ENCODE peak calls at places on chromosomes 11 and 22, in four cellular contexts. One of them, this sample, is unnamed.

GRCh38 chr11:75563501-75563977 is 1.5 kb downstream of the SERPINH1 start:
- DNase-seq in stimulated activated naive CD8-positive, alpha-beta T cell treated with anti-CD3 and anti-CD28 coated beads, Interleukin-15, amount 100 ng/mL, for 72 hours: no peak
- DNase-seq in heart right ventricle: no peak
- DNase-seq in amniotic epithelial cell: no peak
- DNase-seq in this sample: no peak

GRCh38 chr11:74926304-74927030 is 22.4 kb downstream of the XRRA1 start:
- DNase-seq in stimulated activated naive CD8-positive, alpha-beta T cell treated with anti-CD3 and anti-CD28 coated beads, Interleukin-15, amount 100 ng/mL, for 72 hours: peak
- DNase-seq in heart right ventricle: no peak
- DNase-seq in amniotic epithelial cell: peak
- DNase-seq in this sample: no peak

GRCh38 chr11:95086116-95086515 is 3.5 kb upstream of the ENDOD1 start:
- DNase-seq in stimulated activated naive CD8-positive, alpha-beta T cell treated with anti-CD3 and anti-CD28 coated beads, Interleukin-15, amount 100 ng/mL, for 72 hours: no peak
- DNase-seq in heart right ventricle: no peak
- DNase-seq in amniotic epithelial cell: peak
- DNase-seq in this sample: no peak

GRCh38 chr11:133903056-133903455 is 53.7 kb downstream of the IGSF9B start:
- DNase-seq in stimulated activated naive CD8-positive, alpha-beta T cell treated with anti-CD3 and anti-CD28 coated beads, Interleukin-15, amount 100 ng/mL, for 72 hours: no peak
- DNase-seq in heart right ventricle: no peak
- DNase-seq in amniotic epithelial cell: no peak
- DNase-seq in this sample: no peak

GRCh38 chr22:46777609-46777970 is 15.1 kb downstream of the TBC1D22A start:
- DNase-seq in stimulated activated naive CD8-positive, alpha-beta T cell treated with anti-CD3 and anti-CD28 coated beads, Interleukin-15, amount 100 ng/mL, for 72 hours: peak
- DNase-seq in heart right ventricle: peak
- DNase-seq in amniotic epithelial cell: no peak
- DNase-seq in this sample: no peak

GRCh38 chr11:70503878-70504240 is 105.5 kb downstream of the CTTN start:
- DNase-seq in stimulated activated naive CD8-positive, alpha-beta T cell treated with anti-CD3 and anti-CD28 coated beads, Interleukin-15, amount 100 ng/mL, for 72 hours: no peak
- DNase-seq in heart right ventricle: no peak
- DNase-seq in amniotic epithelial cell: no peak
- DNase-seq in this sample: no peak

GRCh38 chr11:86508604-86509471 is 134.2 kb downstream of the CCDC81 start:
- DNase-seq in stimulated activated naive CD8-positive, alpha-beta T cell treated with anti-CD3 and anti-CD28 coated beads, Interleukin-15, amount 100 ng/mL, for 72 hours: no peak
- DNase-seq in heart right ventricle: no peak
- DNase-seq in amniotic epithelial cell: no peak
- DNase-seq in this sample: peak

GRCh38 chr11:16977136-16978020 is 36.8 kb downstream of the PLEKHA7 start:
- DNase-seq in stimulated activated naive CD8-positive, alpha-beta T cell treated with anti-CD3 and anti-CD28 coated beads, Interleukin-15, amount 100 ng/mL, for 72 hours: no peak
- DNase-seq in heart right ventricle: no peak
- DNase-seq in amniotic epithelial cell: no peak
- DNase-seq in this sample: no peak

GRCh38 chr11:27201454-27202302 is 161.1 kb downstream of the BBOX1 start:
- DNase-seq in stimulated activated naive CD8-positive, alpha-beta T cell treated with anti-CD3 and anti-CD28 coated beads, Interleukin-15, amount 100 ng/mL, for 72 hours: no peak
- DNase-seq in heart right ventricle: peak
- DNase-seq in amniotic epithelial cell: peak
- DNase-seq in this sample: no peak

GRCh38 chr11:119369035-119369925 is 12.2 kb downstream of the USP2 start:
- DNase-seq in stimulated activated naive CD8-positive, alpha-beta T cell treated with anti-CD3 and anti-CD28 coated beads, Interleukin-15, amount 100 ng/mL, for 72 hours: no peak
- DNase-seq in heart right ventricle: no peak
- DNase-seq in amniotic epithelial cell: no peak
- DNase-seq in this sample: no peak

GRCh38 chr11:19861171-19861570 is 148.5 kb downstream of the NAV2 start:
- DNase-seq in stimulated activated naive CD8-positive, alpha-beta T cell treated with anti-CD3 and anti-CD28 coated beads, Interleukin-15, amount 100 ng/mL, for 72 hours: no peak
- DNase-seq in heart right ventricle: no peak
- DNase-seq in amniotic epithelial cell: no peak
- DNase-seq in this sample: no peak

GRCh38 chr22:32475428-32476010 is 908 bp downstream of the FBXO7 start:
- DNase-seq in stimulated activated naive CD8-positive, alpha-beta T cell treated with anti-CD3 and anti-CD28 coated beads, Interleukin-15, amount 100 ng/mL, for 72 hours: no peak
- DNase-seq in heart right ventricle: peak
- DNase-seq in amniotic epithelial cell: no peak
- DNase-seq in this sample: no peak

GRCh38 chr11:34250732-34251639 is 106.8 kb downstream of the ABTB2 start:
- DNase-seq in stimulated activated naive CD8-positive, alpha-beta T cell treated with anti-CD3 and anti-CD28 coated beads, Interleukin-15, amount 100 ng/mL, for 72 hours: peak
- DNase-seq in heart right ventricle: peak
- DNase-seq in amniotic epithelial cell: no peak
- DNase-seq in this sample: peak

GRCh38 chr11:121282376-121282775 is 10.2 kb upstream of the SC5D start:
- DNase-seq in stimulated activated naive CD8-positive, alpha-beta T cell treated with anti-CD3 and anti-CD28 coated beads, Interleukin-15, amount 100 ng/mL, for 72 hours: no peak
- DNase-seq in heart right ventricle: no peak
- DNase-seq in amniotic epithelial cell: no peak
- DNase-seq in this sample: no peak

GRCh38 chr11:121426476-121427454 is 25.3 kb upstream of the SORL1 start:
- DNase-seq in stimulated activated naive CD8-positive, alpha-beta T cell treated with anti-CD3 and anti-CD28 coated beads, Interleukin-15, amount 100 ng/mL, for 72 hours: peak
- DNase-seq in heart right ventricle: peak
- DNase-seq in amniotic epithelial cell: no peak
- DNase-seq in this sample: no peak

GRCh38 chr11:67118059-67118766 is 850 bp upstream of the KDM2A start:
- DNase-seq in stimulated activated naive CD8-positive, alpha-beta T cell treated with anti-CD3 and anti-CD28 coated beads, Interleukin-15, amount 100 ng/mL, for 72 hours: peak
- DNase-seq in heart right ventricle: peak
- DNase-seq in amniotic epithelial cell: peak
- DNase-seq in this sample: peak

GRCh38 chr11:61841636-61842332 is 13.7 kb downstream of the FADS2 start:
- DNase-seq in stimulated activated naive CD8-positive, alpha-beta T cell treated with anti-CD3 and anti-CD28 coated beads, Interleukin-15, amount 100 ng/mL, for 72 hours: no peak
- DNase-seq in heart right ventricle: peak
- DNase-seq in amniotic epithelial cell: no peak
- DNase-seq in this sample: no peak

GRCh38 chr11:102882389-102883024 is 7.7 kb upstream of the MMP12 start:
- DNase-seq in stimulated activated naive CD8-positive, alpha-beta T cell treated with anti-CD3 and anti-CD28 coated beads, Interleukin-15, amount 100 ng/mL, for 72 hours: no peak
- DNase-seq in heart right ventricle: no peak
- DNase-seq in amniotic epithelial cell: peak
- DNase-seq in this sample: no peak

GRCh38 chr11:11987503-11988022 is 20.9 kb downstream of the DKK3 start:
- DNase-seq in stimulated activated naive CD8-positive, alpha-beta T cell treated with anti-CD3 and anti-CD28 coated beads, Interleukin-15, amount 100 ng/mL, for 72 hours: no peak
- DNase-seq in heart right ventricle: no peak
- DNase-seq in amniotic epithelial cell: peak
- DNase-seq in this sample: no peak

GRCh38 chr22:32494971-32495370 is 20.4 kb downstream of the FBXO7 start:
- DNase-seq in stimulated activated naive CD8-positive, alpha-beta T cell treated with anti-CD3 and anti-CD28 coated beads, Interleukin-15, amount 100 ng/mL, for 72 hours: no peak
- DNase-seq in heart right ventricle: no peak
- DNase-seq in amniotic epithelial cell: no peak
- DNase-seq in this sample: no peak

GRCh38 chr22:32531228-32531627 is 56.6 kb downstream of the FBXO7 start:
- DNase-seq in stimulated activated naive CD8-positive, alpha-beta T cell treated with anti-CD3 and anti-CD28 coated beads, Interleukin-15, amount 100 ng/mL, for 72 hours: no peak
- DNase-seq in heart right ventricle: no peak
- DNase-seq in amniotic epithelial cell: no peak
- DNase-seq in this sample: peak

GRCh38 chr11:117484159-117484558 is 156.5 kb downstream of the CEP164 start:
- DNase-seq in stimulated activated naive CD8-positive, alpha-beta T cell treated with anti-CD3 and anti-CD28 coated beads, Interleukin-15, amount 100 ng/mL, for 72 hours: no peak
- DNase-seq in heart right ventricle: no peak
- DNase-seq in amniotic epithelial cell: no peak
- DNase-seq in this sample: no peak

GRCh38 chr11:693887-694562 is 997 bp downstream of the DEAF1 start:
- DNase-seq in stimulated activated naive CD8-positive, alpha-beta T cell treated with anti-CD3 and anti-CD28 coated beads, Interleukin-15, amount 100 ng/mL, for 72 hours: no peak
- DNase-seq in heart right ventricle: no peak
- DNase-seq in amniotic epithelial cell: no peak
- DNase-seq in this sample: no peak

GRCh38 chr22:44091021-44091721 is 67.1 kb downstream of the PARVB start:
- DNase-seq in stimulated activated naive CD8-positive, alpha-beta T cell treated with anti-CD3 and anti-CD28 coated beads, Interleukin-15, amount 100 ng/mL, for 72 hours: peak
- DNase-seq in heart right ventricle: no peak
- DNase-seq in amniotic epithelial cell: peak
- DNase-seq in this sample: peak

GRCh38 chr11:123480290-123480815 is 50.3 kb downstream of the GRAMD1B start:
- DNase-seq in stimulated activated naive CD8-positive, alpha-beta T cell treated with anti-CD3 and anti-CD28 coated beads, Interleukin-15, amount 100 ng/mL, for 72 hours: no peak
- DNase-seq in heart right ventricle: no peak
- DNase-seq in amniotic epithelial cell: no peak
- DNase-seq in this sample: no peak

GRCh38 chr22:24989541-24989951 is 37.0 kb downstream of the KIAA1671 start:
- DNase-seq in stimulated activated naive CD8-positive, alpha-beta T cell treated with anti-CD3 and anti-CD28 coated beads, Interleukin-15, amount 100 ng/mL, for 72 hours: no peak
- DNase-seq in heart right ventricle: no peak
- DNase-seq in amniotic epithelial cell: no peak
- DNase-seq in this sample: no peak

GRCh38 chr11:22138264-22138663 is 54.6 kb upstream of the ANO5 start:
- DNase-seq in stimulated activated naive CD8-positive, alpha-beta T cell treated with anti-CD3 and anti-CD28 coated beads, Interleukin-15, amount 100 ng/mL, for 72 hours: no peak
- DNase-seq in heart right ventricle: no peak
- DNase-seq in amniotic epithelial cell: no peak
- DNase-seq in this sample: no peak

This sample was measured in dermis microvascular lymphatic vessel endothelial cell.